ENCODE peak calls at places on chromosomes 1 and 21, in seven cellular contexts. Y is mucosa of descending colon; H is heart right ventricle; C is GM23248; Q is left lung; B is effector memory CD4-positive, alpha-beta T cell; D is left ventricle myocardium inferior. E is an unnamed sample. For H3K4me1, the result is how much of the 10 kb centered on the place peaks cover.

GRCh38 chr1:177945943-177946650 is 23.8 kb downstream of the SEC16B start:
- DNase-seq in Y (no peak), H (peak), C (peak), Q (no peak), B (no peak), D (peak), E (peak)

GRCh38 chr1:223844962-223845809 is 561 bp downstream of the TP53BP2 start:
- DNase-seq in Y (peak), H (no peak), C (peak), Q (peak), B (peak), D (peak), E (peak)

GRCh38 chr1:92543131-92544055 is 56.7 kb upstream of the GFI1 start:
- DNase-seq in Y (no peak), H (no peak), C (no peak), Q (no peak), B (no peak), D (no peak), E (no peak)

GRCh38 chr21:30831194-30831765 is 1.7 kb upstream of the KRTAP7-1 start:
- DNase-seq in Y (no peak), H (no peak), C (peak), Q (no peak), B (peak), D (no peak), E (no peak)

GRCh38 chr1:33372677-33373076 is 51.8 kb upstream of the A3GALT2 start:
- DNase-seq in Y (no peak), H (no peak), C (no peak), Q (no peak), B (no peak), D (no peak), E (no peak)

GRCh38 chr1:101043776-101044175 is 18.2 kb upstream of the DPH5 start:
- DNase-seq in Y (no peak), H (no peak), C (peak), Q (no peak), B (no peak), D (no peak), E (peak)

GRCh38 chr1:204841798-204842197 is 28.9 kb upstream of the NFASC start:
- DNase-seq in Y (no peak), H (no peak), C (no peak), Q (no peak), B (no peak), D (no peak), E (no peak)

GRCh38 chr1:225449261-225449660 is 21.4 kb upstream of the LBR start:
- DNase-seq in Y (no peak), H (no peak), C (no peak), Q (peak), B (no peak), D (no peak), E (no peak)

GRCh38 chr21:32352556-32352955 is 40.3 kb downstream of the URB1 start:
- DNase-seq in Y (no peak), H (no peak), C (no peak), Q (no peak), B (no peak), D (no peak), E (no peak)

GRCh38 chr21:14620152-14620551 is 74.0 kb upstream of the SAMSN1 start:
- DNase-seq in Y (no peak), H (no peak), C (no peak), Q (no peak), B (no peak), D (no peak), E (no peak)

GRCh38 chr1:44659566-44659965 is 14.7 kb downstream of the TMEM53 start:
- DNase-seq in Y (no peak), H (no peak), C (no peak), Q (no peak), B (no peak), D (no peak), E (no peak)

GRCh38 chr1:197868751-197869501 is 33.5 kb upstream of the C1orf53 start:
- DNase-seq in Y (no peak), H (no peak), C (peak), Q (no peak), B (no peak), D (no peak), E (peak)

GRCh38 chr1:31705080-31705866 is 1.5 kb upstream of the COL16A1 start:
- DNase-seq in Y (peak), H (peak), C (peak), Q (peak), B (peak), D (peak), E (no peak)

GRCh38 chr1:24878775-24879742 is 51.0 kb downstream of the RUNX3 start:
- DNase-seq in Y (no peak), H (no peak), C (peak), Q (no peak), B (no peak), D (no peak), E (no peak)

GRCh38 chr1:199151634-199152429 is 513.0 kb downstream of the PTPRC start:
- DNase-seq in Y (no peak), H (no peak), C (no peak), Q (no peak), B (no peak), D (no peak), E (no peak)

GRCh38 chr1:74534241-74534640 is 21.8 kb upstream of the LRRC53 start:
- DNase-seq in Y (no peak), H (no peak), C (peak), Q (no peak), B (no peak), D (no peak), E (no peak)

GRCh38 chr1:113429461-113430153 is 39.3 kb downstream of the MAGI3 start:
- DNase-seq in Y (no peak), H (no peak), C (no peak), Q (no peak), B (no peak), D (no peak), E (no peak)

GRCh38 chr1:1196431-1197187 is 9.8 kb downstream of the TNFRSF18 start:
- DNase-seq in Y (no peak), H (peak), C (no peak), Q (no peak), B (no peak), D (peak), E (no peak)

GRCh38 chr1:41611932-41612450 is 127.5 kb upstream of the EDN2 start:
- DNase-seq in Y (no peak), H (no peak), C (no peak), Q (no peak), B (no peak), D (no peak), E (no peak)

GRCh38 chr1:162389021-162389818 is 7.7 kb downstream of the C1orf226 start:
- DNase-seq in Y (no peak), H (no peak), C (peak), Q (no peak), B (no peak), D (no peak), E (no peak)

GRCh38 chr1:43434256-43434655 is 19.5 kb downstream of the HYI start:
- DNase-seq in Y (no peak), H (no peak), C (no peak), Q (no peak), B (no peak), D (no peak), E (no peak)

GRCh38 chr1:193031431-193031830 is 27.7 kb downstream of the UCHL5 start:
- DNase-seq in Y (no peak), H (no peak), C (peak), Q (no peak), B (no peak), D (no peak), E (peak)

GRCh38 chr1:207844374-207844773 is 66.6 kb downstream of the CD34 start:
- DNase-seq in Y (no peak), H (no peak), C (peak), Q (no peak), B (no peak), D (no peak), E (no peak)

GRCh38 chr1:63730211-63730610 is 43.6 kb upstream of the ROR1 start:
- DNase-seq in Y (no peak), H (no peak), C (peak), Q (no peak), B (no peak), D (no peak), E (no peak)

GRCh38 chr1:182962554-182963115 is 9.7 kb upstream of the SHCBP1L start:
- DNase-seq in Y (peak), H (peak), C (peak), Q (peak), B (no peak), D (peak), E (peak)

GRCh38 chr21:43305336-43305665 is 121.6 kb downstream of the SIK1 start:
- DNase-seq in Y (peak), H (no peak), C (no peak), Q (no peak), B (no peak), D (peak), E (no peak)

GRCh38 chr1:243916160-243916559 is 66.1 kb upstream of the AKT3 start:
- DNase-seq in Y (no peak), H (no peak), C (peak), Q (no peak), B (no peak), D (no peak), E (peak)

GRCh38 chr1:161198206-161198876 is 513 bp downstream of the ADAMTS4 start:
- DNase-seq in Y (no peak), H (peak), C (peak), Q (no peak), B (no peak), D (peak), E (peak)

GRCh38 chr1:161199506-161200119 is 759 bp upstream of the ADAMTS4 start:
- DNase-seq in Y (no peak), H (no peak), C (no peak), Q (no peak), B (no peak), D (no peak), E (peak)

GRCh38 chr1:161200421-161200991 is 1.7 kb upstream of the ADAMTS4 start:
- DNase-seq in Y (no peak), H (no peak), C (no peak), Q (no peak), B (no peak), D (no peak), E (peak)

GRCh38 chr1:161197560-161198205 is 1.2 kb downstream of the ADAMTS4 start:
- DNase-seq in Y (no peak), H (no peak), C (peak), Q (no peak), B (no peak), D (no peak), E (no peak)

DNA sequence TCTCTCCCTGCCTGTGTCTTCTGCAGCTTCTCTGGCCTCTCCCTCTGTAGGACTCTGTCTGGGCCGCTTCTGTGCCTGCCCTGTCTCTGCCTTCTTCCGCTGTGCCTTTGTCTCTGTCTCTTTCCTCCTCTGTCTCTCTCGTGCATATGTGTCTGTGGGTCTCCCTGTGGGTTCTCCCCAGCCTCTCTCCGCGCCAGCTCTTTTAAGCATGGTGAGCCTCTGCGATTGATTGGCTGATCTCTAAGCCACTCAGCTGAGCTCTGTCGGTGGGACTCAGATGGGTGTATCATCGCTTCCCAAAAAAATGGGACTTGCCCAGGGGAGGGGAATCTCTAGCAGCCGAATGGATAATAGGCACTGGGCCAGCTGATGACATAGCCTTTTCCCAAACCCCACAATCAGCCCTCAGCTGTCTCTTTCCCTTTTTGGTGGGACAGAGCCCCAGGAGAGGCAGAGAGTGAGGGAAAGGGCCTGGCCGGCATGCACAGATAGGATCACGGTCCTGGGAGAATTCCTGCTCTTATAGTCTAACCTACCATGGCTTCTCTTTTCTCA is at the start of gene ADAMTS4:
- DNase-seq in Y (no peak), H (peak), C (peak), Q (peak), B (no peak), D (peak), E (peak)
- H3K4me3 ChIP-seq in Y (no peak), H (peak), C (peak), Q (peak), B (no peak), D (peak), E (peak)

GRCh38 chr1:5764959-5765358 is 227.3 kb downstream of the NPHP4 start:
- DNase-seq in Y (no peak), H (no peak), C (no peak), Q (no peak), B (no peak), D (no peak), E (no peak)
- H3K4me1 ChIP-seq in Y (under half), H (under half), C (under half), Q (under half), B (under half), D (under half), E (under half)

GRCh38 chr21:45643021-45643980 is at the start of gene PCBP3:
- DNase-seq in Y (peak), H (peak), C (peak), Q (peak), B (peak), D (peak), E (peak)
- H3K4me3 ChIP-seq in Y (peak), H (peak), C (peak), Q (peak), B (no peak), D (peak), E (peak)

DNA sequence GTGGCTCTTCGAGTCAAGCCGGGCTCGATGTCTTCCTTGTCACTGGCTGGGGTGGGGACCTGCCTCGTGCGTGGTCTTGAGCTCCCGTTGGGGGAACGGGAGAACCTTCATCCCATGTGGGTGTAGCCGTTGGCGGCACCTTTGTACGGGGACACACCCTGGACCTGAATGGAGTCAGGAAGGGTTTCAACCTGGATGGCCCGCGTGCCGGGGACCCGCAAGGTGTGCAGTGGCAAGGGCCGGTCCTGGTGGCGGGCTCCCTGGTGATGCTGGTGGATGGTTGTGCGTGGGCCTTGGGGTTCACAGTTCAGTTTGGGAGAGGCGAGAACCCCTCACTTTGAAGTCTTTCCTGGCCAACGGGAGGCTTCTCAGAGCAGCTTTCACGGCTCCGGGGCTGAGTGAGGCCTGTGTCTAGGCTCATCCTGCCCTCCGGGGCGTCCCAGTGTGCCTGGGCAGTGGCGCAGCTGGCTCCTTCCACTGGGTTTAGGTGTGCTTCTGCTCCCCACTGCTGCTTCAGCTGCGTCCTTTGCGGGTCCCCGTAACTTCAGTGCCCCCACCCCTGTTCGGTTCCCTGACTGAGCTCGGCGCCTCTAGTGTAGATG is 11.4 kb downstream of the SKI start:
- DNase-seq in Y (no peak), H (no peak), C (no peak), Q (no peak), B (no peak), D (no peak), E (no peak)
- H3K4me1 ChIP-seq in Y (half or more), H (half or more), C (half or more), Q (half or more), B (half or more), D (half or more), E (under half)

E was measured in endothelial cell of umbilical vein.